ENCODE peak calls at places on chromosomes 2 and 18, in nine cellular contexts. Y, L, N, J, B, M, S, R and H are unnamed samples.

GRCh38 chr18:8367217-8367988 is 241.8 kb upstream of the RAB12 start:
- DNase-seq in N (no peak), R (peak), J (no peak), B (no peak), Y (peak), L (peak), S (no peak), M (peak), H (peak)

GRCh38 chr2:100702444-100703134 is 117.3 kb upstream of the NPAS2 start:
- DNase-seq in Y (no peak), M (no peak), R (no peak), N (no peak), L (no peak), B (no peak), S (no peak), J (no peak), H (no peak)

GRCh38 chr2:160741271-160741670 is 247.7 kb upstream of the RBMS1 start:
- DNase-seq in N (no peak), J (no peak), L (no peak), M (no peak), R (no peak), S (no peak), B (no peak), Y (no peak), H (no peak)

GRCh38 chr18:22063077-22063476 is 106.3 kb upstream of the GATA6 start:
- DNase-seq in L (no peak), B (no peak), M (no peak), S (no peak), J (no peak), R (no peak), Y (no peak), N (no peak), H (no peak)

GRCh38 chr2:227370791-227371312 is 8.3 kb downstream of the TM4SF20 start:
- DNase-seq in S (peak), R (no peak), J (no peak), L (no peak), B (no peak), N (no peak), M (peak), Y (no peak), H (no peak)

GRCh38 chr2:113806217-113806913 is 49.9 kb upstream of the SLC35F5 start:
- DNase-seq in S (peak), L (peak), R (no peak), B (no peak), Y (no peak), J (no peak), M (no peak), N (no peak), H (no peak)

GRCh38 chr2:232349946-232350635 is 28.5 kb upstream of the ALPP start:
- DNase-seq in R (no peak), S (no peak), N (no peak), M (no peak), B (no peak), L (no peak), Y (no peak), J (no peak), H (no peak)

GRCh38 chr2:164696634-164697033 is 75.4 kb upstream of the GRB14 start:
- DNase-seq in Y (no peak), R (no peak), J (no peak), S (no peak), M (peak), N (no peak), L (no peak), B (no peak), H (no peak)

GRCh38 chr2:96929245-96929925 is 57.0 kb downstream of the FAM178B start:
- DNase-seq in L (no peak), B (no peak), J (no peak), Y (no peak), R (no peak), M (no peak), N (no peak), S (no peak), H (no peak)

GRCh38 chr2:30136729-30137444 is 9.9 kb upstream of the YPEL5 start:
- DNase-seq in J (no peak), M (peak), N (no peak), R (no peak), L (no peak), Y (no peak), B (no peak), S (no peak), H (no peak)